ENCODE peak calls at places on chromosomes 1 and 21, in four cellular contexts. B is IMR-90, D is K562, N is GM12878. L is an unnamed sample.

GRCh38 chr1:20426923-20427322 is 59.1 kb downstream of the CAMK2N1 start:
- DNase-seq in B (peak; percentile 96), D (no peak), N (no peak), L (no peak)

GRCh38 chr1:39727221-39727931 is 11.3 kb upstream of the PPIE start:
- DNase-seq in D (no peak), B (no peak), N (peak; percentile 65), L (no peak)

GRCh38 chr1:198620951-198621824 is 17.7 kb upstream of the PTPRC start:
- DNase-seq in N (peak; percentile 93), B (no peak), D (no peak), L (no peak)

GRCh38 chr1:175885247-175885646 is 141.9 kb upstream of the TNR start:
- DNase-seq in N (no peak), B (peak; percentile 64), D (no peak), L (no peak)

GRCh38 chr1:46790702-46791101 is 8.1 kb upstream of the CYP4B1 start:
- DNase-seq in D (peak; percentile 1), N (no peak), B (no peak), L (no peak)

GRCh38 chr1:188846468-188846867 is 1631.2 kb downstream of the BRINP3 start:
- DNase-seq in D (no peak), N (no peak), B (no peak), L (no peak)

GRCh38 chr1:177228721-177229088 is 57.9 kb downstream of the BRINP2 start:
- DNase-seq in D (no peak), B (peak; percentile 50), N (no peak), L (no peak)

GRCh38 chr1:31069392-31069791 is 3.9 kb upstream of the PUM1 start:
- DNase-seq in B (no peak), N (no peak), D (no peak), L (no peak)

GRCh38 chr1:145701306-145701862 is 5.8 kb downstream of the PDZK1 start:
- DNase-seq in N (no peak), D (no peak), B (no peak), L (no peak)

GRCh38 chr21:44793269-44794030 is 8.2 kb downstream of the UBE2G2 start:
- DNase-seq in B (peak; percentile 58), N (no peak), D (peak; percentile 87), L (no peak)

DNA sequence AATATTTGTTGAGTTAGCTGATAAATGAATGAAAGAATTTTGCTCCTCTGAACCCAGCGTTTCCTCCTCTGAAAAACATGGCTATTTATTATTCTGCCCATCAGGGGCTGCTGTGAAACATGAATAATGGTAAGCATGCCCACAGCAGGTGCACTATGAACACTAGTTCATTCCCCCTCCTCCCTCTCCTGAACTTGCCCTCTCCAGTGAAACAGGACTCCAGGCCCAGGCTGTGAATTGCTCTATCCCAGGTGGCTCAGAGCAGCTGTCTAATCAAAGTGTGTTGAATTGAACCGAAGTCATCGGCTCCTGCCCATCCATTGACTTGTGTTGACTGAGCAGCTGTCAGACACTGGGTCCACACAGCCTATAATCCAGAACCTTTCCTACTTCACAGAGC is 267.1 kb downstream of the PTPRU start:
- DNase-seq in B (no peak), D (no peak), N (no peak), L (no peak)
- TF ChIP-seq CHD1 in B (no peak), D (no peak), N (no peak), L (no peak)

GRCh38 chr1:66300986-66301451 is 232.9 kb upstream of the SGIP1 start:
- DNase-seq in N (peak; percentile 53), B (peak; percentile 59), D (no peak), L (no peak)
- TF ChIP-seq CHD1 in N (no peak), B (no peak), D (no peak), L (no peak)

GRCh38 chr1:151613275-151613867 is 1.5 kb downstream of the SNX27 start:
- DNase-seq in D (no peak), B (no peak), N (no peak), L (peak; percentile 53)

GRCh38 chr1:151611832-151612505 is at the start of gene SNX27:
- DNase-seq in D (peak; percentile 94), N (peak; percentile 72), B (peak; percentile 90), L (peak; percentile 93)

GRCh38 chr1:151612506-151613274 is 840 bp downstream of the SNX27 start:
- DNase-seq in D (no peak), N (no peak), B (no peak), L (no peak)

GRCh38 chr1:151610142-151610541 is 1.7 kb upstream of the SNX27 start:
- DNase-seq in B (no peak), D (no peak), N (no peak), L (no peak)

GRCh38 chr1:151611288-151611790 is 511 bp upstream of the SNX27 start:
- DNase-seq in N (no peak), D (no peak), B (peak; percentile 58), L (no peak)
- TF ChIP-seq CHD1 in N (no peak), D (no peak), B (no peak), L (no peak)

GRCh38 chr1:150629115-150629928 is at the start of gene ENSA:
- DNase-seq in B (peak; percentile 100), N (peak; percentile 99), D (peak; percentile 96), L (peak; percentile 96)
- TF ChIP-seq CHD1 in B (no peak), N (peak; percentile 86), D (peak; percentile 96), L (no peak)

GRCh38 chr1:159915571-159916239 is 9.6 kb downstream of the TAGLN2 start:
- DNase-seq in N (no peak), D (no peak), B (no peak), L (no peak)
- TF ChIP-seq CHD1 in N (no peak), D (no peak), B (no peak), L (no peak)